ENCODE peak calls at places on chromosomes 11 and 22, in eight cellular contexts. One of them, this sample, is unnamed.

GRCh38 chr22:46471901-46472721 is 65.3 kb downstream of the CELSR1 start:
- DNase-seq in BJ: no peak
- DNase-seq in GM12865: no peak
- DNase-seq in fibroblast of pulmonary artery: no peak
- DNase-seq in BE2C: no peak
- DNase-seq in bronchial epithelial cell: peak
- DNase-seq in endodermal cell: no peak
- DNase-seq in GM23338: no peak
- DNase-seq in this sample: no peak

GRCh38 chr11:12642040-12642439 is 32.2 kb upstream of the TEAD1 start:
- DNase-seq in BJ: no peak
- DNase-seq in GM12865: peak
- DNase-seq in fibroblast of pulmonary artery: peak
- DNase-seq in BE2C: no peak
- DNase-seq in bronchial epithelial cell: peak
- DNase-seq in endodermal cell: no peak
- DNase-seq in GM23338: no peak
- DNase-seq in this sample: no peak

GRCh38 chr22:37624876-37625275 is 14.6 kb upstream of the SH3BP1 start:
- DNase-seq in BJ: no peak
- DNase-seq in GM12865: no peak
- DNase-seq in fibroblast of pulmonary artery: no peak
- DNase-seq in BE2C: no peak
- DNase-seq in bronchial epithelial cell: no peak
- DNase-seq in endodermal cell: no peak
- DNase-seq in GM23338: no peak
- DNase-seq in this sample: no peak

GRCh38 chr22:45529966-45530575 is 27.4 kb downstream of the FBLN1 start:
- DNase-seq in BJ: peak
- DNase-seq in GM12865: no peak
- DNase-seq in fibroblast of pulmonary artery: no peak
- DNase-seq in BE2C: no peak
- DNase-seq in bronchial epithelial cell: no peak
- DNase-seq in endodermal cell: no peak
- DNase-seq in GM23338: no peak
- DNase-seq in this sample: no peak

GRCh38 chr22:25346859-25347751 is 127.7 kb downstream of the CRYBB2 start:
- DNase-seq in BJ: no peak
- DNase-seq in GM12865: no peak
- DNase-seq in fibroblast of pulmonary artery: peak
- DNase-seq in BE2C: no peak
- DNase-seq in bronchial epithelial cell: no peak
- DNase-seq in endodermal cell: no peak
- DNase-seq in GM23338: no peak
- DNase-seq in this sample: no peak

GRCh38 chr11:45252134-45252856 is 33.8 kb downstream of the SYT13 start:
- DNase-seq in BJ: no peak
- DNase-seq in GM12865: peak
- DNase-seq in fibroblast of pulmonary artery: peak
- DNase-seq in BE2C: peak
- DNase-seq in bronchial epithelial cell: peak
- DNase-seq in endodermal cell: peak
- DNase-seq in GM23338: peak
- DNase-seq in this sample: no peak

GRCh38 chr11:3849297-3849874 is 6.1 kb upstream of the STIM1 start:
- DNase-seq in BJ: no peak
- DNase-seq in GM12865: peak
- DNase-seq in fibroblast of pulmonary artery: peak
- DNase-seq in BE2C: peak
- DNase-seq in bronchial epithelial cell: peak
- DNase-seq in endodermal cell: peak
- DNase-seq in GM23338: peak
- DNase-seq in this sample: no peak

GRCh38 chr11:128929991-128930390 is 12.7 kb downstream of the TP53AIP1 start:
- DNase-seq in BJ: no peak
- DNase-seq in GM12865: peak
- DNase-seq in fibroblast of pulmonary artery: no peak
- DNase-seq in BE2C: no peak
- DNase-seq in bronchial epithelial cell: no peak
- DNase-seq in endodermal cell: no peak
- DNase-seq in GM23338: no peak
- DNase-seq in this sample: no peak

GRCh38 chr22:37639070-37639760 is at the start of gene SH3BP1:
- DNase-seq in BJ: no peak
- DNase-seq in GM12865: peak
- DNase-seq in fibroblast of pulmonary artery: no peak
- DNase-seq in BE2C: peak
- DNase-seq in bronchial epithelial cell: no peak
- DNase-seq in endodermal cell: peak
- DNase-seq in GM23338: peak
- DNase-seq in this sample: no peak

GRCh38 chr11:63892233-63892632 is 24.7 kb downstream of the RCOR2 start:
- DNase-seq in BJ: no peak
- DNase-seq in GM12865: peak
- DNase-seq in fibroblast of pulmonary artery: peak
- DNase-seq in BE2C: no peak
- DNase-seq in bronchial epithelial cell: no peak
- DNase-seq in endodermal cell: no peak
- DNase-seq in GM23338: no peak
- DNase-seq in this sample: no peak

GRCh38 chr11:65558002-65558784 is at the start of gene LTBP3:
- DNase-seq in BJ: no peak
- DNase-seq in GM12865: no peak
- DNase-seq in fibroblast of pulmonary artery: peak
- DNase-seq in BE2C: peak
- DNase-seq in bronchial epithelial cell: no peak
- DNase-seq in endodermal cell: peak
- DNase-seq in GM23338: peak
- DNase-seq in this sample: no peak

GRCh38 chr11:88353386-88353785 is 15.8 kb upstream of the CTSC start:
- DNase-seq in BJ: no peak
- DNase-seq in GM12865: no peak
- DNase-seq in fibroblast of pulmonary artery: no peak
- DNase-seq in BE2C: no peak
- DNase-seq in bronchial epithelial cell: peak
- DNase-seq in endodermal cell: no peak
- DNase-seq in GM23338: no peak
- DNase-seq in this sample: no peak

GRCh38 chr11:84648413-84648812 is 978.7 kb downstream of the DLG2 start:
- DNase-seq in BJ: no peak
- DNase-seq in GM12865: no peak
- DNase-seq in fibroblast of pulmonary artery: no peak
- DNase-seq in BE2C: no peak
- DNase-seq in bronchial epithelial cell: no peak
- DNase-seq in endodermal cell: peak
- DNase-seq in GM23338: peak
- DNase-seq in this sample: no peak

GRCh38 chr11:95255523-95256165 is 24.6 kb upstream of the SESN3 start:
- DNase-seq in BJ: no peak
- DNase-seq in GM12865: no peak
- DNase-seq in fibroblast of pulmonary artery: no peak
- DNase-seq in BE2C: no peak
- DNase-seq in bronchial epithelial cell: no peak
- DNase-seq in endodermal cell: peak
- DNase-seq in GM23338: peak
- DNase-seq in this sample: no peak

GRCh38 chr11:16097543-16097942 is 258.8 kb downstream of the SOX6 start:
- DNase-seq in BJ: no peak
- DNase-seq in GM12865: no peak
- DNase-seq in fibroblast of pulmonary artery: no peak
- DNase-seq in BE2C: no peak
- DNase-seq in bronchial epithelial cell: peak
- DNase-seq in endodermal cell: no peak
- DNase-seq in GM23338: no peak
- DNase-seq in this sample: no peak

GRCh38 chr11:7639643-7640025 is 33.7 kb downstream of the CYB5R2 start:
- DNase-seq in BJ: no peak
- DNase-seq in GM12865: no peak
- DNase-seq in fibroblast of pulmonary artery: no peak
- DNase-seq in BE2C: no peak
- DNase-seq in bronchial epithelial cell: peak
- DNase-seq in endodermal cell: peak
- DNase-seq in GM23338: no peak
- DNase-seq in this sample: no peak

GRCh38 chr11:2750101-2750509 is 50.3 kb upstream of the KCNQ1OT1 start:
- DNase-seq in BJ: no peak
- DNase-seq in GM12865: no peak
- DNase-seq in fibroblast of pulmonary artery: no peak
- DNase-seq in BE2C: no peak
- DNase-seq in bronchial epithelial cell: no peak
- DNase-seq in endodermal cell: no peak
- DNase-seq in GM23338: no peak
- DNase-seq in this sample: no peak

GRCh38 chr11:12968101-12968500 is 41.0 kb upstream of the RASSF10 start:
- DNase-seq in BJ: no peak
- DNase-seq in GM12865: no peak
- DNase-seq in fibroblast of pulmonary artery: no peak
- DNase-seq in BE2C: no peak
- DNase-seq in bronchial epithelial cell: peak
- DNase-seq in endodermal cell: no peak
- DNase-seq in GM23338: no peak
- DNase-seq in this sample: no peak

GRCh38 chr22:19223110-19223509 is 44.6 kb upstream of the SLC25A1 start:
- DNase-seq in BJ: no peak
- DNase-seq in GM12865: no peak
- DNase-seq in fibroblast of pulmonary artery: no peak
- DNase-seq in BE2C: no peak
- DNase-seq in bronchial epithelial cell: no peak
- DNase-seq in endodermal cell: no peak
- DNase-seq in GM23338: no peak
- DNase-seq in this sample: no peak

GRCh38 chr11:20035375-20035700 is 124.9 kb downstream of the DBX1 start:
- DNase-seq in BJ: no peak
- DNase-seq in GM12865: no peak
- DNase-seq in fibroblast of pulmonary artery: no peak
- DNase-seq in BE2C: no peak
- DNase-seq in bronchial epithelial cell: no peak
- DNase-seq in endodermal cell: no peak
- DNase-seq in GM23338: no peak
- DNase-seq in this sample: no peak
- TF ChIP-seq CTCF in BJ: no peak
- TF ChIP-seq CTCF in GM12865: no peak
- TF ChIP-seq CTCF in fibroblast of pulmonary artery: no peak
- TF ChIP-seq CTCF in BE2C: no peak
- TF ChIP-seq CTCF in bronchial epithelial cell: no peak
- TF ChIP-seq CTCF in endodermal cell: no peak
- TF ChIP-seq CTCF in GM23338: no peak
- TF ChIP-seq CTCF in this sample: no peak

GRCh38 chr11:46616551-46617450 is at the start of gene HARBI1:
- DNase-seq in BJ: peak
- DNase-seq in GM12865: peak
- DNase-seq in fibroblast of pulmonary artery: peak
- DNase-seq in BE2C: peak
- DNase-seq in bronchial epithelial cell: peak
- DNase-seq in endodermal cell: peak
- DNase-seq in GM23338: peak
- DNase-seq in this sample: peak

GRCh38 chr11:46615756-46616155 is 1.3 kb downstream of the HARBI1 start:
- DNase-seq in BJ: no peak
- DNase-seq in GM12865: no peak
- DNase-seq in fibroblast of pulmonary artery: no peak
- DNase-seq in BE2C: no peak
- DNase-seq in bronchial epithelial cell: peak
- DNase-seq in endodermal cell: no peak
- DNase-seq in GM23338: no peak
- DNase-seq in this sample: no peak

GRCh38 chr11:46617451-46618314 is at the start of gene ATG13:
- DNase-seq in BJ: no peak
- DNase-seq in GM12865: peak
- DNase-seq in fibroblast of pulmonary artery: peak
- DNase-seq in BE2C: peak
- DNase-seq in bronchial epithelial cell: peak
- DNase-seq in endodermal cell: peak
- DNase-seq in GM23338: peak
- DNase-seq in this sample: no peak

DNA sequence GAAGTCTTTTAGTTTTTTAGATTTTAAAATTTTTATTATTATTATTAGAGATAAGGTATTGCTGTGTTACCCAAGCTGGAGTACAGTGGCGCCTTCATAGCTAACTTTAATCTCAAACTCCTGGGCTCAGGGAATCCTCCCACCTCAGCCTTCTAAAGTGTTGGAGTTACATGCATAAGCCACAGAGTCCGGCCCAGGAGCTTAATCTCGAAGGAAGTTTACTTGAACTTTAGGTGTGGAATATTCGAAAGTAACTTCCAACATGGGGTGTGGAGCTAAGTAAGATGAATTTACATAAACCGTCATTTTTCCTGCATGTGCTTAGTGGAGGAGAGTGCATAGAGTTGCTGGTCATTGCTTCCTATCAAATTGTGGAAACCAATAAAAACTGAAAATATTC is 1.4 kb downstream of the ATG13 start:
- DNase-seq in BJ: no peak
- DNase-seq in GM12865: no peak
- DNase-seq in fibroblast of pulmonary artery: no peak
- DNase-seq in BE2C: no peak
- DNase-seq in bronchial epithelial cell: no peak
- DNase-seq in endodermal cell: peak
- DNase-seq in GM23338: no peak
- DNase-seq in this sample: no peak
- H3K4me3 ChIP-seq in BJ: no peak
- H3K4me3 ChIP-seq in GM12865: peak
- H3K4me3 ChIP-seq in fibroblast of pulmonary artery: peak
- H3K4me3 ChIP-seq in BE2C: no peak
- H3K4me3 ChIP-seq in bronchial epithelial cell: no peak
- H3K4me3 ChIP-seq in endodermal cell: peak
- H3K4me3 ChIP-seq in GM23338: peak
- H3K4me3 ChIP-seq in this sample: no peak

GRCh38 chr22:39384750-39385480 is 14.7 kb upstream of the TAB1 start:
- DNase-seq in BJ: no peak
- DNase-seq in GM12865: peak
- DNase-seq in fibroblast of pulmonary artery: peak
- DNase-seq in BE2C: peak
- DNase-seq in bronchial epithelial cell: peak
- DNase-seq in endodermal cell: peak
- DNase-seq in GM23338: peak
- DNase-seq in this sample: no peak
- TF ChIP-seq CTCF in BJ: peak
- TF ChIP-seq CTCF in GM12865: peak
- TF ChIP-seq CTCF in fibroblast of pulmonary artery: peak
- TF ChIP-seq CTCF in BE2C: peak
- TF ChIP-seq CTCF in bronchial epithelial cell: peak
- TF ChIP-seq CTCF in endodermal cell: peak
- TF ChIP-seq CTCF in GM23338: peak
- TF ChIP-seq CTCF in this sample: peak

DNA sequence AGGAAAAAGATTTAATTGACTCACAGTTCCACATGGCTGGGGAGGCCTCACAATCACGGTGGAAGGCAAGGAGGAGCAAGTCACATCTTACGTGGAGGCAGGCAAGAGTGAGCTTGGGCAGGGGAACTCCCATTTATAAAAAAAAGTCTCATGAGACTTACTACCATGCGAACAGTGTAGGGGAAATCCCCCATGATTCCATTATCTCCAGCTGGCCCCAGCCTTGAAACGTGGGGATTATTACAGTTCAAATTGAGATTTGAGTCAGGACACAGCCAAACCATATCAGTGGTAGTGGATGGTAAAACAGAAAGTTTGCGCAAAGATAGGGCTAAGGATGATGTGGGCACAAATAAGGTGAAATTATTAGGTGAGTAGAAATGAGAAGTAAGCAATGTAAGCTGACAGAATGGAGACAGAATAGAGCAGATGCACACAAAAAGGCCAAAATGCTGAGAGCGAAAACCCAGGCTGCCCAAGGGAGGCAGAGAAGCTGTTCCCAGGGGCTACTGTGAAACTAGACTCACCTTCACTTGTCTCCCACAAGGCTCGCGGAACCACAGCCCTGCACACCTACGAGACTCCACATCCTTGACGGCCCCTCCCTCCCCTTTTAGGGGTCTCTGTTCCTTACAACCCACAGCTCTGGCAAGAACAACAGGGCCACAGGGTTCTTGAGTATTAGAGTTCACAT is 377.6 kb downstream of the CADM1 start:
- DNase-seq in BJ: no peak
- DNase-seq in GM12865: peak
- DNase-seq in fibroblast of pulmonary artery: no peak
- DNase-seq in BE2C: no peak
- DNase-seq in bronchial epithelial cell: no peak
- DNase-seq in endodermal cell: no peak
- DNase-seq in GM23338: no peak
- DNase-seq in this sample: no peak
- H3K4me3 ChIP-seq in BJ: no peak
- H3K4me3 ChIP-seq in GM12865: no peak
- H3K4me3 ChIP-seq in fibroblast of pulmonary artery: no peak
- H3K4me3 ChIP-seq in BE2C: no peak
- H3K4me3 ChIP-seq in bronchial epithelial cell: no peak
- H3K4me3 ChIP-seq in endodermal cell: no peak
- H3K4me3 ChIP-seq in GM23338: no peak
- H3K4me3 ChIP-seq in this sample: no peak